ENCODE peak calls at places on chromosomes 1 and 21, in six cellular contexts. F is globus pallidus, E is cardiac fibroblast, J is fibroblast of lung, U is AG08395, P is GM23338. Y is an unnamed sample.

GRCh38 chr21:43908167-43908566 is 43.1 kb downstream of the AGPAT3 start:
- DNase-seq in P (no peak), F (no peak), E (no peak), U (no peak), J (no peak), Y (no peak)

GRCh38 chr1:32703479-32704291 is 1.1 kb upstream of the SYNC start:
- DNase-seq in E (peak), J (peak), F (peak), U (peak), P (peak), Y (no peak)

GRCh38 chr21:39633770-39634181 is 21.0 kb downstream of the B3GALT5 start:
- DNase-seq in E (peak), P (no peak), U (peak), F (no peak), J (peak), Y (no peak)

GRCh38 chr1:36962991-36963390 is 71.3 kb downstream of the GRIK3 start:
- DNase-seq in F (peak), U (no peak), P (no peak), J (no peak), E (no peak), Y (peak)

GRCh38 chr21:38156200-38156599 is 100.6 kb upstream of the KCNJ15 start:
- DNase-seq in U (peak), F (no peak), E (no peak), P (no peak), J (no peak), Y (no peak)

GRCh38 chr1:186572509-186572908 is 107.7 kb downstream of the PTGS2 start:
- DNase-seq in E (no peak), F (no peak), P (no peak), U (no peak), J (no peak), Y (no peak)

GRCh38 chr1:85368073-85368778 is 91.8 kb upstream of the BCL10 start:
- DNase-seq in F (no peak), J (no peak), P (no peak), E (no peak), U (no peak), Y (no peak)

GRCh38 chr21:42146821-42147220 is 72.1 kb upstream of the ABCG1 start:
- DNase-seq in J (no peak), F (no peak), U (no peak), P (no peak), E (no peak), Y (no peak)

GRCh38 chr1:205954819-205955404 is 11.7 kb upstream of the SLC26A9 start:
- DNase-seq in J (no peak), P (no peak), F (no peak), E (no peak), U (no peak), Y (peak)

GRCh38 chr1:1626207-1627141 is 5.5 kb upstream of the MMP23B start:
- DNase-seq in F (no peak), E (no peak), P (no peak), U (no peak), J (no peak), Y (no peak)

GRCh38 chr1:151830055-151830454 is 1.5 kb downstream of the RORC start:
- DNase-seq in J (no peak), E (no peak), U (no peak), F (no peak), P (no peak), Y (no peak)

GRCh38 chr1:197911857-197912696 is 5.1 kb upstream of the LHX9 start:
- DNase-seq in E (no peak), U (no peak), P (peak), J (no peak), F (no peak), Y (no peak)

GRCh38 chr1:224245188-224245587 is 62.1 kb downstream of the DEGS1 start:
- DNase-seq in J (peak), F (peak), E (peak), U (no peak), P (no peak), Y (no peak)

GRCh38 chr1:245575710-245576109 is 420.9 kb downstream of the KIF26B start:
- DNase-seq in F (no peak), U (no peak), P (no peak), E (peak), J (peak), Y (no peak)

GRCh38 chr1:16324456-16324890 is 27.8 kb downstream of the FBXO42 start:
- DNase-seq in J (peak), P (no peak), U (peak), F (no peak), E (peak), Y (no peak)

Y was measured in NCI-H187 treated with DMSO at 0.1 percent for 48 hours.